ENCODE peak calls at places on chromosomes 13 and 19, in six cellular contexts. F is A549; T is GM12865; E is effector memory CD4-positive, alpha-beta T cell; J is T follicular helper cell; D is H7. Q is an unnamed sample.

GRCh38 chr19:11013771-11014170 is 52.9 kb downstream of the SMARCA4 start:
- DNase-seq in T (no peak), F (no peak), E (no peak), J (no peak), D (no peak), Q (no peak)

GRCh38 chr13:51599444-51600176 is 15.3 kb downstream of the WDFY2 start:
- DNase-seq in J (no peak), T (no peak), D (no peak), F (no peak), E (no peak), Q (no peak)

GRCh38 chr13:32911506-32911905 is 104.7 kb upstream of the KL start:
- DNase-seq in F (peak), D (peak), J (no peak), E (no peak), T (peak), Q (no peak)

GRCh38 chr13:36700170-36700569 is 26.4 kb downstream of the SERTM1 start:
- DNase-seq in F (no peak), T (no peak), D (no peak), J (no peak), E (no peak), Q (no peak)

GRCh38 chr13:109131698-109132257 is 502.4 kb downstream of the MYO16 start:
- DNase-seq in D (peak), E (no peak), F (no peak), J (no peak), T (peak), Q (no peak)

GRCh38 chr19:18086590-18087138 is at the start of gene IL12RB1:
- DNase-seq in T (peak), F (no peak), E (peak), J (peak), D (no peak), Q (peak)

GRCh38 chr19:33501957-33502356 is 19.6 kb downstream of the PEPD start:
- DNase-seq in T (no peak), E (no peak), J (no peak), D (no peak), F (no peak), Q (no peak)

GRCh38 chr13:73776137-73776785 is 357.9 kb downstream of the KLF12 start:
- DNase-seq in D (no peak), J (no peak), E (no peak), T (no peak), F (no peak), Q (no peak)

GRCh38 chr13:21435710-21436151 is 23.4 kb downstream of the ZDHHC20 start:
- DNase-seq in J (peak), D (no peak), T (peak), F (peak), E (peak), Q (no peak)

GRCh38 chr19:55101261-55101660 is 16.2 kb downstream of the PPP1R12C start:
- DNase-seq in D (no peak), T (no peak), F (no peak), E (no peak), J (no peak), Q (no peak)

GRCh38 chr19:48921721-48922500 is 11.6 kb upstream of the DHDH start:
- DNase-seq in T (no peak), J (no peak), F (no peak), E (no peak), D (no peak), Q (no peak)

GRCh38 chr13:114200673-114201005 is 21.6 kb downstream of the CFAP97D2 start:
- DNase-seq in T (no peak), E (no peak), D (peak), F (no peak), J (no peak), Q (no peak)

GRCh38 chr19:50036905-50037304 is 11.1 kb downstream of the ZNF473 start:
- DNase-seq in E (no peak), F (no peak), T (no peak), J (no peak), D (no peak), Q (no peak)

GRCh38 chr13:36875431-36875830 is 44.6 kb downstream of the SMAD9 start:
- DNase-seq in E (no peak), D (no peak), J (no peak), T (no peak), F (no peak), Q (no peak)

GRCh38 chr13:43494206-43494605 is 292.6 kb downstream of the ENOX1 start:
- DNase-seq in E (no peak), D (no peak), F (no peak), T (no peak), J (no peak), Q (no peak)

GRCh38 chr19:52600639-52601024 is 30.5 kb downstream of the ZNF701 start:
- DNase-seq in D (no peak), J (no peak), E (no peak), T (peak), F (no peak), Q (no peak)

GRCh38 chr19:5466814-5467291 is 11.6 kb downstream of the ZNRF4 start:
- DNase-seq in T (no peak), J (no peak), D (peak), E (no peak), F (no peak), Q (no peak)

GRCh38 chr19:50152578-50152977 is 10.5 kb downstream of the IZUMO2 start:
- DNase-seq in F (no peak), E (no peak), D (no peak), J (no peak), T (no peak), Q (no peak)

GRCh38 chr13:33213024-33213795 is 72.3 kb downstream of the STARD13 start:
- DNase-seq in D (no peak), J (no peak), F (no peak), E (no peak), T (no peak), Q (no peak)

GRCh38 chr13:25046985-25047660 is 48.8 kb upstream of the PABPC3 start:
- DNase-seq in F (no peak), J (no peak), T (no peak), D (peak), E (no peak), Q (no peak)

GRCh38 chr19:45250832-45251451 is at the start of gene MARK4:
- DNase-seq in F (peak), D (peak), E (peak), T (peak), J (peak), Q (peak)

GRCh38 chr19:50567882-50568281 is 353 bp downstream of the LRRC4B start:
- DNase-seq in J (no peak), F (no peak), E (no peak), T (no peak), D (peak), Q (no peak)

GRCh38 chr19:6536138-6536671 is 5.4 kb downstream of the TNFSF9 start:
- DNase-seq in F (peak), J (peak), E (peak), D (peak), T (peak), Q (peak)

GRCh38 chr19:5578094-5578846 is 10.5 kb upstream of the TINCR start:
- DNase-seq in T (peak), J (peak), E (peak), D (peak), F (peak), Q (peak)

GRCh38 chr13:47841131-47841530 is 159.9 kb downstream of the SUCLA2 start:
- DNase-seq in F (no peak), E (no peak), J (no peak), T (no peak), D (no peak), Q (no peak)

GRCh38 chr13:21957833-21958232 is 287.0 kb downstream of the FGF9 start:
- DNase-seq in D (no peak), F (no peak), E (no peak), J (no peak), T (no peak), Q (no peak)

GRCh38 chr19:32258167-32258566 is 87.2 kb upstream of the ZNF507 start:
- DNase-seq in J (no peak), D (no peak), F (no peak), E (no peak), T (no peak), Q (no peak)

GRCh38 chr13:44719857-44720671 is 143.9 kb upstream of the TSC22D1 start:
- DNase-seq in J (no peak), F (peak), E (no peak), D (no peak), T (no peak), Q (no peak)

GRCh38 chr13:32323912-32324311 is 8.6 kb downstream of the BRCA2 start:
- DNase-seq in J (no peak), D (no peak), F (no peak), E (no peak), T (no peak), Q (no peak)

GRCh38 chr19:14603990-14604387 is 21.1 kb downstream of the CLEC17A start:
- DNase-seq in D (no peak), F (no peak), T (peak), J (no peak), E (no peak), Q (no peak)